ENCODE peak calls at places on chromosomes 5 and 9, in five cellular contexts. One of them, this sample, is unnamed.

GRCh38 chr5:151699071-151699901 is 12.6 kb upstream of the SPARC start:
- DNase-seq in activated T-helper 1 cell treated with anti-CD3 and anti-CD28 coated beads, Interleukin-2, amount 50 U/mL, for 16 hours: no peak
- DNase-seq in left cardiac atrium: peak; percentile 82
- DNase-seq in HT1080: peak; percentile 99
- DNase-seq in HTR-8/SVneo: peak; percentile 85
- DNase-seq in this sample: peak; percentile 84

GRCh38 chr5:109986726-109987125 is 297.0 kb downstream of the MAN2A1 start:
- DNase-seq in activated T-helper 1 cell treated with anti-CD3 and anti-CD28 coated beads, Interleukin-2, amount 50 U/mL, for 16 hours: no peak
- DNase-seq in left cardiac atrium: no peak
- DNase-seq in HT1080: no peak
- DNase-seq in HTR-8/SVneo: no peak
- DNase-seq in this sample: no peak

GRCh38 chr9:93244101-93244500 is 60.2 kb downstream of the WNK2 start:
- DNase-seq in activated T-helper 1 cell treated with anti-CD3 and anti-CD28 coated beads, Interleukin-2, amount 50 U/mL, for 16 hours: no peak
- DNase-seq in left cardiac atrium: no peak
- DNase-seq in HT1080: no peak
- DNase-seq in HTR-8/SVneo: no peak
- DNase-seq in this sample: no peak

GRCh38 chr9:132894857-132895846 is 16.5 kb downstream of the SPACA9 start:
- DNase-seq in activated T-helper 1 cell treated with anti-CD3 and anti-CD28 coated beads, Interleukin-2, amount 50 U/mL, for 16 hours: no peak
- DNase-seq in left cardiac atrium: no peak
- DNase-seq in HT1080: no peak
- DNase-seq in HTR-8/SVneo: no peak
- DNase-seq in this sample: no peak

GRCh38 chr9:529721-530120 is 311.8 kb upstream of the DMRT1 start:
- DNase-seq in activated T-helper 1 cell treated with anti-CD3 and anti-CD28 coated beads, Interleukin-2, amount 50 U/mL, for 16 hours: no peak
- DNase-seq in left cardiac atrium: no peak
- DNase-seq in HT1080: no peak
- DNase-seq in HTR-8/SVneo: no peak
- DNase-seq in this sample: no peak

GRCh38 chr5:176394096-176394495 is 5.5 kb downstream of the HIGD2A start:
- DNase-seq in activated T-helper 1 cell treated with anti-CD3 and anti-CD28 coated beads, Interleukin-2, amount 50 U/mL, for 16 hours: no peak
- DNase-seq in left cardiac atrium: no peak
- DNase-seq in HT1080: no peak
- DNase-seq in HTR-8/SVneo: no peak
- DNase-seq in this sample: no peak

GRCh38 chr5:139075066-139076050 is 122.8 kb downstream of the SIL1 start:
- DNase-seq in activated T-helper 1 cell treated with anti-CD3 and anti-CD28 coated beads, Interleukin-2, amount 50 U/mL, for 16 hours: no peak
- DNase-seq in left cardiac atrium: no peak
- DNase-seq in HT1080: no peak
- DNase-seq in HTR-8/SVneo: no peak
- DNase-seq in this sample: no peak

GRCh38 chr5:168743617-168744016 is 164.4 kb upstream of the PANK3 start:
- DNase-seq in activated T-helper 1 cell treated with anti-CD3 and anti-CD28 coated beads, Interleukin-2, amount 50 U/mL, for 16 hours: no peak
- DNase-seq in left cardiac atrium: no peak
- DNase-seq in HT1080: no peak
- DNase-seq in HTR-8/SVneo: no peak
- DNase-seq in this sample: no peak

GRCh38 chr9:69895185-69895584 is 74.6 kb downstream of the CFAP95 start:
- DNase-seq in activated T-helper 1 cell treated with anti-CD3 and anti-CD28 coated beads, Interleukin-2, amount 50 U/mL, for 16 hours: no peak
- DNase-seq in left cardiac atrium: no peak
- DNase-seq in HT1080: no peak
- DNase-seq in HTR-8/SVneo: no peak
- DNase-seq in this sample: no peak

GRCh38 chr5:110177729-110178128 is 488.0 kb downstream of the MAN2A1 start:
- DNase-seq in activated T-helper 1 cell treated with anti-CD3 and anti-CD28 coated beads, Interleukin-2, amount 50 U/mL, for 16 hours: no peak
- DNase-seq in left cardiac atrium: no peak
- DNase-seq in HT1080: no peak
- DNase-seq in HTR-8/SVneo: no peak
- DNase-seq in this sample: no peak

GRCh38 chr5:1820926-1821325 is 19.7 kb downstream of the NDUFS6 start:
- DNase-seq in activated T-helper 1 cell treated with anti-CD3 and anti-CD28 coated beads, Interleukin-2, amount 50 U/mL, for 16 hours: no peak
- DNase-seq in left cardiac atrium: no peak
- DNase-seq in HT1080: no peak
- DNase-seq in HTR-8/SVneo: no peak
- DNase-seq in this sample: no peak

GRCh38 chr9:89883401-89884341 is 278.9 kb downstream of the GADD45G start:
- DNase-seq in activated T-helper 1 cell treated with anti-CD3 and anti-CD28 coated beads, Interleukin-2, amount 50 U/mL, for 16 hours: no peak
- DNase-seq in left cardiac atrium: no peak
- DNase-seq in HT1080: no peak
- DNase-seq in HTR-8/SVneo: no peak
- DNase-seq in this sample: peak; percentile 70

GRCh38 chr9:22623236-22623635 is 176.6 kb downstream of the DMRTA1 start:
- DNase-seq in activated T-helper 1 cell treated with anti-CD3 and anti-CD28 coated beads, Interleukin-2, amount 50 U/mL, for 16 hours: no peak
- DNase-seq in left cardiac atrium: no peak
- DNase-seq in HT1080: no peak
- DNase-seq in HTR-8/SVneo: no peak
- DNase-seq in this sample: no peak

GRCh38 chr5:141513627-141514329 is 24.9 kb downstream of the PCDHGC5 start:
- DNase-seq in activated T-helper 1 cell treated with anti-CD3 and anti-CD28 coated beads, Interleukin-2, amount 50 U/mL, for 16 hours: no peak
- DNase-seq in left cardiac atrium: peak; percentile 82
- DNase-seq in HT1080: no peak
- DNase-seq in HTR-8/SVneo: peak; percentile 20
- DNase-seq in this sample: peak; percentile 80

GRCh38 chr9:86187121-86187520 is 72.3 kb downstream of the C9orf153 start:
- DNase-seq in activated T-helper 1 cell treated with anti-CD3 and anti-CD28 coated beads, Interleukin-2, amount 50 U/mL, for 16 hours: no peak
- DNase-seq in left cardiac atrium: no peak
- DNase-seq in HT1080: no peak
- DNase-seq in HTR-8/SVneo: no peak
- DNase-seq in this sample: no peak

GRCh38 chr5:52808316-52808901 is 20.7 kb downstream of the ITGA1 start:
- DNase-seq in activated T-helper 1 cell treated with anti-CD3 and anti-CD28 coated beads, Interleukin-2, amount 50 U/mL, for 16 hours: no peak
- DNase-seq in left cardiac atrium: no peak
- DNase-seq in HT1080: no peak
- DNase-seq in HTR-8/SVneo: no peak
- DNase-seq in this sample: no peak

GRCh38 chr5:17203329-17204132 is 13.9 kb upstream of the BASP1 start:
- DNase-seq in activated T-helper 1 cell treated with anti-CD3 and anti-CD28 coated beads, Interleukin-2, amount 50 U/mL, for 16 hours: no peak
- DNase-seq in left cardiac atrium: no peak
- DNase-seq in HT1080: peak; percentile 88
- DNase-seq in HTR-8/SVneo: peak; percentile 88
- DNase-seq in this sample: peak; percentile 13

GRCh38 chr5:64397552-64397951 is 108.3 kb upstream of the RGS7BP start:
- DNase-seq in activated T-helper 1 cell treated with anti-CD3 and anti-CD28 coated beads, Interleukin-2, amount 50 U/mL, for 16 hours: no peak
- DNase-seq in left cardiac atrium: no peak
- DNase-seq in HT1080: no peak
- DNase-seq in HTR-8/SVneo: no peak
- DNase-seq in this sample: no peak

GRCh38 chr9:6305954-6306563 is 22.1 kb upstream of the TPD52L3 start:
- DNase-seq in activated T-helper 1 cell treated with anti-CD3 and anti-CD28 coated beads, Interleukin-2, amount 50 U/mL, for 16 hours: no peak
- DNase-seq in left cardiac atrium: no peak
- DNase-seq in HT1080: peak; percentile 34
- DNase-seq in HTR-8/SVneo: peak; percentile 40
- DNase-seq in this sample: no peak

GRCh38 chr9:137454506-137455360 is 4.4 kb downstream of the NSMF start:
- DNase-seq in activated T-helper 1 cell treated with anti-CD3 and anti-CD28 coated beads, Interleukin-2, amount 50 U/mL, for 16 hours: no peak
- DNase-seq in left cardiac atrium: peak; percentile 49
- DNase-seq in HT1080: no peak
- DNase-seq in HTR-8/SVneo: no peak
- DNase-seq in this sample: peak; percentile 26

GRCh38 chr9:104256031-104256709 is 162.1 kb downstream of the SMC2 start:
- DNase-seq in activated T-helper 1 cell treated with anti-CD3 and anti-CD28 coated beads, Interleukin-2, amount 50 U/mL, for 16 hours: no peak
- DNase-seq in left cardiac atrium: no peak
- DNase-seq in HT1080: peak; percentile 36
- DNase-seq in HTR-8/SVneo: no peak
- DNase-seq in this sample: no peak

GRCh38 chr9:122580360-122580759 is 2.8 kb downstream of the OR1L8 start:
- DNase-seq in activated T-helper 1 cell treated with anti-CD3 and anti-CD28 coated beads, Interleukin-2, amount 50 U/mL, for 16 hours: no peak
- DNase-seq in left cardiac atrium: no peak
- DNase-seq in HT1080: peak; percentile 75
- DNase-seq in HTR-8/SVneo: peak; percentile 41
- DNase-seq in this sample: no peak

GRCh38 chr5:80871541-80871961 is 88.6 kb upstream of the RASGRF2 start:
- DNase-seq in activated T-helper 1 cell treated with anti-CD3 and anti-CD28 coated beads, Interleukin-2, amount 50 U/mL, for 16 hours: no peak
- DNase-seq in left cardiac atrium: no peak
- DNase-seq in HT1080: peak; percentile 91
- DNase-seq in HTR-8/SVneo: peak; percentile 10
- DNase-seq in this sample: no peak

GRCh38 chr9:131826966-131827525 is 87.2 kb upstream of the RAPGEF1 start:
- DNase-seq in activated T-helper 1 cell treated with anti-CD3 and anti-CD28 coated beads, Interleukin-2, amount 50 U/mL, for 16 hours: no peak
- DNase-seq in left cardiac atrium: no peak
- DNase-seq in HT1080: peak; percentile 44
- DNase-seq in HTR-8/SVneo: no peak
- DNase-seq in this sample: no peak

GRCh38 chr9:134306583-134307222 is 19.6 kb upstream of the RXRA start:
- DNase-seq in activated T-helper 1 cell treated with anti-CD3 and anti-CD28 coated beads, Interleukin-2, amount 50 U/mL, for 16 hours: no peak
- DNase-seq in left cardiac atrium: peak; percentile 10
- DNase-seq in HT1080: no peak
- DNase-seq in HTR-8/SVneo: no peak
- DNase-seq in this sample: peak; percentile 13

GRCh38 chr9:99169086-99169485 is 52.7 kb downstream of the ALG2 start:
- DNase-seq in activated T-helper 1 cell treated with anti-CD3 and anti-CD28 coated beads, Interleukin-2, amount 50 U/mL, for 16 hours: no peak
- DNase-seq in left cardiac atrium: no peak
- DNase-seq in HT1080: no peak
- DNase-seq in HTR-8/SVneo: no peak
- DNase-seq in this sample: no peak

GRCh38 chr5:132026516-132027008 is 15.1 kb upstream of the ACSL6 start:
- DNase-seq in activated T-helper 1 cell treated with anti-CD3 and anti-CD28 coated beads, Interleukin-2, amount 50 U/mL, for 16 hours: no peak
- DNase-seq in left cardiac atrium: no peak
- DNase-seq in HT1080: no peak
- DNase-seq in HTR-8/SVneo: no peak
- DNase-seq in this sample: peak; percentile 12

GRCh38 chr5:45277860-45278259 is 418.3 kb downstream of the HCN1 start:
- DNase-seq in activated T-helper 1 cell treated with anti-CD3 and anti-CD28 coated beads, Interleukin-2, amount 50 U/mL, for 16 hours: no peak
- DNase-seq in left cardiac atrium: no peak
- DNase-seq in HT1080: peak; percentile 91
- DNase-seq in HTR-8/SVneo: no peak
- DNase-seq in this sample: no peak

GRCh38 chr5:181246276-181247050 is 2.8 kb upstream of the RACK1 start:
- DNase-seq in activated T-helper 1 cell treated with anti-CD3 and anti-CD28 coated beads, Interleukin-2, amount 50 U/mL, for 16 hours: peak; percentile 45
- DNase-seq in left cardiac atrium: peak; percentile 94
- DNase-seq in HT1080: peak; percentile 79
- DNase-seq in HTR-8/SVneo: peak; percentile 80
- DNase-seq in this sample: peak; percentile 96

This sample was measured in psoas muscle.